ENCODE peak calls at places on chromosomes 13 and 19, in four cellular contexts. One of them, this sample, is unnamed.

GRCh38 chr13:49716615-49717014 is 25.3 kb upstream of the EBPL start:
- DNase-seq in OCI-M1: no peak
- DNase-seq in lung microvascular endothelial cell: no peak
- DNase-seq in activated T-helper 1 cell treated with anti-CD3 and anti-CD28 coated beads, Interleukin-12 subunit alpha, Interleukin-12 subunit beta, Interleukin-2, Interleukin-4 antibody, amounts not matched to agents 30 ng/mL and 10 ng/mL and 1 ng/mL, durations not matched to agents 14 hours and 24 hours and 36 hours: no peak
- DNase-seq in this sample: no peak

GRCh38 chr13:73967397-73968165 is 166.6 kb downstream of the KLF12 start:
- DNase-seq in lung microvascular endothelial cell: no peak
- DNase-seq in activated T-helper 1 cell treated with anti-CD3 and anti-CD28 coated beads, Interleukin-12 subunit alpha, Interleukin-12 subunit beta, Interleukin-2, Interleukin-4 antibody, amounts not matched to agents 30 ng/mL and 10 ng/mL and 1 ng/mL, durations not matched to agents 14 hours and 24 hours and 36 hours: no peak
- DNase-seq in OCI-M1: peak
- DNase-seq in this sample: no peak

GRCh38 chr13:106851251-106851650 is 283.3 kb upstream of the ARGLU1 start:
- DNase-seq in activated T-helper 1 cell treated with anti-CD3 and anti-CD28 coated beads, Interleukin-12 subunit alpha, Interleukin-12 subunit beta, Interleukin-2, Interleukin-4 antibody, amounts not matched to agents 30 ng/mL and 10 ng/mL and 1 ng/mL, durations not matched to agents 14 hours and 24 hours and 36 hours: no peak
- DNase-seq in OCI-M1: peak
- DNase-seq in lung microvascular endothelial cell: peak
- DNase-seq in this sample: peak

GRCh38 chr19:41746593-41747227 is 8.6 kb upstream of the CEACAM6 start:
- DNase-seq in activated T-helper 1 cell treated with anti-CD3 and anti-CD28 coated beads, Interleukin-12 subunit alpha, Interleukin-12 subunit beta, Interleukin-2, Interleukin-4 antibody, amounts not matched to agents 30 ng/mL and 10 ng/mL and 1 ng/mL, durations not matched to agents 14 hours and 24 hours and 36 hours: peak
- DNase-seq in lung microvascular endothelial cell: peak
- DNase-seq in OCI-M1: peak
- DNase-seq in this sample: peak

GRCh38 chr13:82739881-82740280 is 1142.4 kb downstream of the SLITRK1 start:
- DNase-seq in activated T-helper 1 cell treated with anti-CD3 and anti-CD28 coated beads, Interleukin-12 subunit alpha, Interleukin-12 subunit beta, Interleukin-2, Interleukin-4 antibody, amounts not matched to agents 30 ng/mL and 10 ng/mL and 1 ng/mL, durations not matched to agents 14 hours and 24 hours and 36 hours: no peak
- DNase-seq in OCI-M1: peak
- DNase-seq in lung microvascular endothelial cell: no peak
- DNase-seq in this sample: no peak

GRCh38 chr13:41411536-41411935 is 45.8 kb upstream of the RGCC start:
- DNase-seq in activated T-helper 1 cell treated with anti-CD3 and anti-CD28 coated beads, Interleukin-12 subunit alpha, Interleukin-12 subunit beta, Interleukin-2, Interleukin-4 antibody, amounts not matched to agents 30 ng/mL and 10 ng/mL and 1 ng/mL, durations not matched to agents 14 hours and 24 hours and 36 hours: no peak
- DNase-seq in OCI-M1: peak
- DNase-seq in lung microvascular endothelial cell: peak
- DNase-seq in this sample: peak

GRCh38 chr13:75129331-75129730 is 352.6 kb downstream of the TBC1D4 start:
- DNase-seq in OCI-M1: no peak
- DNase-seq in activated T-helper 1 cell treated with anti-CD3 and anti-CD28 coated beads, Interleukin-12 subunit alpha, Interleukin-12 subunit beta, Interleukin-2, Interleukin-4 antibody, amounts not matched to agents 30 ng/mL and 10 ng/mL and 1 ng/mL, durations not matched to agents 14 hours and 24 hours and 36 hours: no peak
- DNase-seq in lung microvascular endothelial cell: no peak
- DNase-seq in this sample: no peak

GRCh38 chr19:9531933-9532332 is 6.5 kb downstream of the ZNF426 start:
- DNase-seq in activated T-helper 1 cell treated with anti-CD3 and anti-CD28 coated beads, Interleukin-12 subunit alpha, Interleukin-12 subunit beta, Interleukin-2, Interleukin-4 antibody, amounts not matched to agents 30 ng/mL and 10 ng/mL and 1 ng/mL, durations not matched to agents 14 hours and 24 hours and 36 hours: no peak
- DNase-seq in OCI-M1: no peak
- DNase-seq in lung microvascular endothelial cell: no peak
- DNase-seq in this sample: peak

GRCh38 chr19:3359850-3360493 is 6.4 kb upstream of the NFIC start:
- DNase-seq in lung microvascular endothelial cell: peak
- DNase-seq in OCI-M1: peak
- DNase-seq in activated T-helper 1 cell treated with anti-CD3 and anti-CD28 coated beads, Interleukin-12 subunit alpha, Interleukin-12 subunit beta, Interleukin-2, Interleukin-4 antibody, amounts not matched to agents 30 ng/mL and 10 ng/mL and 1 ng/mL, durations not matched to agents 14 hours and 24 hours and 36 hours: no peak
- DNase-seq in this sample: no peak